ENCODE peak calls at places on chromosomes 1 and 21, in five cellular contexts. K is transverse colon, D is A673, G is upper lobe of left lung, P is colonic mucosa. M is an unnamed sample.
A peak's percentile ranks its signal among the peaks of the same experiment; 100 is the strongest.

GRCh38 chr1:8351693-8352470 is 34.0 kb downstream of the SLC45A1 start:
- DNase-seq in P (no peak), K (no peak), G (no peak), D (peak; percentile 64), M (no peak)

GRCh38 chr1:51100264-51100880 is 1.7 kb upstream of the C1orf185 start:
- DNase-seq in G (no peak), P (no peak), D (no peak), K (no peak), M (no peak)

GRCh38 chr1:78370779-78371482 is 119.8 kb upstream of the PTGFR start:
- DNase-seq in K (no peak), G (no peak), D (no peak), P (no peak), M (no peak)

GRCh38 chr1:181064030-181064594 is 24.4 kb upstream of the IER5 start:
- DNase-seq in D (no peak), G (peak; percentile 34), P (no peak), K (no peak), M (no peak)

GRCh38 chr1:20075345-20075744 is 5.4 kb downstream of the PLA2G5 start:
- DNase-seq in D (no peak), G (no peak), P (no peak), K (no peak), M (no peak)

GRCh38 chr1:8523641-8524206 is 205.8 kb downstream of the SLC45A1 start:
- DNase-seq in D (no peak), G (no peak), K (no peak), P (no peak), M (peak; percentile 14)

GRCh38 chr1:46770541-46770940 is 28.3 kb upstream of the CYP4B1 start:
- DNase-seq in D (no peak), G (no peak), P (no peak), K (no peak), M (no peak)

GRCh38 chr1:110384581-110385321 is 6.1 kb downstream of the SLC16A4 start:
- DNase-seq in G (no peak), K (peak; percentile 70), D (no peak), P (peak; percentile 77), M (no peak)

GRCh38 chr1:7576946-7577657 is 194.0 kb upstream of the VAMP3 start:
- DNase-seq in K (no peak), G (no peak), D (no peak), P (no peak), M (no peak)

GRCh38 chr1:41811051-41811795 is 107.5 kb downstream of the HIVEP3 start:
- DNase-seq in G (peak; percentile 40), K (no peak), P (no peak), D (peak; percentile 21), M (peak; percentile 30)

GRCh38 chr21:46560568-46561447 is 44.1 kb downstream of the S100B start:
- DNase-seq in D (no peak), G (no peak), P (no peak), K (no peak), M (no peak)

GRCh38 chr1:39255212-39255611 is 50.7 kb downstream of the MACF1 start:
- DNase-seq in G (no peak), K (no peak), P (no peak), D (no peak), M (no peak)

GRCh38 chr1:207389728-207390464 is 64.2 kb upstream of the CR2 start:
- DNase-seq in G (no peak), P (no peak), K (no peak), D (no peak), M (no peak)

GRCh38 chr1:84997667-84998600 is 1.0 kb upstream of the MCOLN2 start:
- DNase-seq in P (peak; percentile 27), D (peak; percentile 34), K (peak; percentile 15), G (no peak), M (no peak)

GRCh38 chr21:38852708-38853107 is 47.0 kb downstream of the ETS2 start:
- DNase-seq in G (no peak), K (no peak), D (no peak), P (no peak), M (no peak)

GRCh38 chr1:192805832-192806323 is 3.0 kb upstream of the RGS2 start:
- DNase-seq in K (no peak), G (no peak), D (peak; percentile 85), P (peak; percentile 46), M (no peak)

GRCh38 chr1:17053685-17054410 is at the start of gene SDHB:
- DNase-seq in D (peak; percentile 98), G (peak; percentile 99), P (peak; percentile 99), K (peak; percentile 99), M (peak; percentile 97)

GRCh38 chr1:45926302-45926701 is 122.9 kb downstream of the MAST2 start:
- DNase-seq in D (no peak), G (no peak), K (no peak), P (no peak), M (no peak)

GRCh38 chr1:196732526-196732925 is 42.1 kb upstream of the CFHR3 start:
- DNase-seq in G (no peak), K (no peak), D (peak; percentile 11), P (no peak), M (no peak)

GRCh38 chr1:203906932-203907331 is 45.5 kb downstream of the SNRPE start:
- DNase-seq in K (no peak), P (no peak), D (peak; percentile 45), G (no peak), M (no peak)

GRCh38 chr21:31986035-31986856 is 113.4 kb downstream of the HUNK start:
- DNase-seq in D (no peak), K (no peak), G (no peak), P (no peak), M (no peak)

GRCh38 chr21:29072873-29073221 is 601 bp downstream of the CCT8 start:
- DNase-seq in D (peak; percentile 25), G (no peak), P (no peak), K (no peak), M (no peak)

GRCh38 chr1:221309711-221310110 is 430.5 kb downstream of the HLX start:
- DNase-seq in D (no peak), G (no peak), K (no peak), P (no peak), M (no peak)

GRCh38 chr1:162878000-162878596 is 17.1 kb upstream of the CCDC190 start:
- DNase-seq in G (peak; percentile 38), P (peak; percentile 51), K (peak; percentile 41), D (peak; percentile 87), M (no peak)

GRCh38 chr21:42597487-42598158 is 55.8 kb upstream of the PDE9A start:
- DNase-seq in G (no peak), K (no peak), P (no peak), D (no peak), M (no peak)

GRCh38 chr21:38984568-38984967 is 178.8 kb downstream of the ETS2 start:
- DNase-seq in G (no peak), K (no peak), P (no peak), D (no peak), M (no peak)

GRCh38 chr1:3827813-3828307 is 29.2 kb downstream of the CEP104 start:
- DNase-seq in K (no peak), P (no peak), D (no peak), G (no peak), M (no peak)

GRCh38 chr1:235105051-235106043 is 23.3 kb downstream of the TOMM20 start:
- DNase-seq in G (no peak), K (no peak), D (no peak), P (no peak), M (no peak)

GRCh38 chr1:99808391-99809115 is 41.6 kb upstream of the AGL start:
- DNase-seq in G (no peak), D (peak; percentile 93), P (peak; percentile 56), K (peak; percentile 11), M (no peak)

GRCh38 chr1:228306275-228307217 is 98.7 kb downstream of the OBSCN start:
- DNase-seq in P (no peak), D (no peak), K (no peak), G (no peak), M (no peak)

GRCh38 chr1:16012590-16013219 is 5.1 kb downstream of the HSPB7 start:
- DNase-seq in K (peak; percentile 66), D (peak; percentile 58), G (peak; percentile 70), P (peak; percentile 62), M (no peak)
- H3K27ac ChIP-seq in K (peak overlapping the region; percentile 90), D (peak overlapping the region; percentile 70), G (peak overlapping the region; percentile 67), P (peak overlapping the region; percentile 37), M (no peak overlapping the region)

DNA sequence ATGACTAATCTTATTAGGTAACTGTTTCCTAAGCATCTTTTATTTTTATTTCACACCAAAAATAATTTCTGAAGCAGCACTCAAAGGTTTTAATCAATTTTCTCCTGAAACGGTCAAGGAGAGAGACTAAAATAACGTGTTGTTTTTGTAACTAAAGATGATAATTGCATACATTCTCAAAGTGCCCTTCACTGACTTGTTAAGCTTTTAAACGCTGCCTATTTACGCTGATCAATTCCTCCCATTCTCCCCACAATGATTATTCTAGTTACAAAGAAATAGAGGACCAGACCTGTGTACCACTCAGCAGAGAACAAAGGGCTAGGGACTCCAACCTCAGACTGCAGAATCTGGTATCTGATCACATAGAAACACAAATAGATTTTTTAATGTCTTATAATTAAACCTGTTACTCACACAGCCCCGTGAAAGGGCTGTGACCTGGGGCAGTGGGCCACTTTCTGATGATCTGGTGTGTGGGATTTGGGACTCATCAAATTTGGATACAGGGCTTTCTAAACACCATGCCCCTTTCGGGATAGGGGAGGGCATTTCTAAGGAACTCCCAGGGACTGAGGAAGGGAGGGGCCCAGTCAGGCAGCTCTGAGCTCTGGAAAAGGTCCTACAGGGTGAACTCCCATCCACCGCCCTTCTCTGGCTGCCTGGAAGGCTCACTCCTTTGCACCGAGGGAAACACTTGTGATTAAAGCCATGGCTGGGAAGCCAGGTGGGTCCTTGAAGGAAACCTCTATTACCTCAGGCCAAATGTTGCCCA is 65.2 kb downstream of the BCAR3 start:
- DNase-seq in K (peak; percentile 67), P (peak; percentile 79), G (peak; percentile 53), D (no peak), M (no peak)
- H3K27ac ChIP-seq in K (peak overlapping the region; percentile 82), P (peak overlapping the region; percentile 83), G (peak overlapping the region; percentile 72), D (no peak overlapping the region), M (no peak overlapping the region)

DNA sequence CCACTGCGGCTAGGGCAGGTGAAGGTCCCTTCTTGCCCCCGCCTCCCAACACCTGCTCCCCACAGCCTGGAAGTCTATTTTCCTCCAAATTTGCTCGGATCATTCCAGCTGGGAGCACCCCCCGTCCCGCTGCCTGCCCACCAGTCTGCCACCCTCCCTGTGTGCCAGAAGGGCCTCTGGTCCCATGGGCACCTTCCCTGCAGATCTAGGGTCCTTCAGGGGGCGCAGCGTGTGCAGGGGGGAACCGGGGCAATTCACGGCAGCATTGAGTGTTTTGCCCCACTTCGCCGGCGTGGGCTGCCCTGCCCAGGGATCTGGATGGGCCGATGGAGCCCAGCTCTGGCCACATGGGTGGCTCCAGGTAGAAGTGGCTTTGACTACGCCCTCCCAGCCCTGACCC is 26.3 kb upstream of the PEX10 start:
- DNase-seq in K (no peak), D (no peak), G (no peak), P (no peak), M (no peak)
- H3K27ac ChIP-seq in K (no peak overlapping the region), D (no peak overlapping the region), G (no peak overlapping the region), P (no peak overlapping the region), M (no peak overlapping the region)

GRCh38 chr1:186927884-186928283 is 99.1 kb downstream of the PLA2G4A start:
- DNase-seq in P (no peak), K (no peak), G (no peak), D (no peak), M (no peak)
- H3K27ac ChIP-seq in P (no peak overlapping the region), K (no peak overlapping the region), G (no peak overlapping the region), D (no peak overlapping the region), M (no peak overlapping the region)

GRCh38 chr1:10693497-10694273 is 102.8 kb downstream of the CASZ1 start:
- DNase-seq in K (peak; percentile 49), G (no peak), P (no peak), D (peak; percentile 44), M (peak; percentile 33)
- H3K27ac ChIP-seq in K (peak overlapping the region; percentile 95), G (peak overlapping the region; percentile 88), P (peak overlapping the region; percentile 77), D (no peak overlapping the region), M (peak overlapping the region; percentile 75)

M was measured in CD4-positive, alpha-beta T cell.